ENCODE peak calls at places on chromosomes 3 and 15, in seven cellular contexts. Y is GM04503, J is Caki2, L is NCI-H2227 treated with DMSO at 0.1 percent for 48 hours, D is midbrain, T is HCT116, W is non-pigmented ciliary epithelial cell. V is an unnamed sample.

GRCh38 chr15:50798684-50799083 is 33.2 kb upstream of the SPPL2A start:
- DNase-seq in Y (no peak), T (no peak), L (no peak), D (no peak), W (no peak), J (no peak), V (no peak)

GRCh38 chr15:36880226-36880912 is 220.0 kb downstream of the MEIS2 start:
- DNase-seq in L (no peak), W (no peak), D (no peak), Y (no peak), J (no peak), T (no peak), V (no peak)

GRCh38 chr3:49260711-49261357 is 16.2 kb downstream of the C3orf62 start:
- DNase-seq in Y (no peak), W (no peak), L (no peak), D (no peak), T (peak), J (no peak), V (no peak)

GRCh38 chr3:161171639-161172552 is 49.2 kb upstream of the NMD3 start:
- DNase-seq in L (no peak), T (peak), D (no peak), J (no peak), Y (no peak), W (no peak), V (no peak)

GRCh38 chr3:79002465-79003372 is 765.1 kb downstream of the ROBO1 start:
- DNase-seq in L (no peak), T (no peak), J (no peak), W (no peak), D (no peak), Y (no peak), V (no peak)

GRCh38 chr3:172750069-172750367 is 508 bp upstream of the ECT2 start:
- DNase-seq in W (no peak), D (no peak), T (no peak), J (no peak), L (peak), Y (no peak), V (no peak)

GRCh38 chr15:81312790-81313543 is 11.0 kb downstream of the STARD5 start:
- DNase-seq in L (no peak), D (no peak), J (peak), Y (peak), W (peak), T (peak), V (no peak)

GRCh38 chr3:165895919-165896318 is 58.7 kb upstream of the BCHE start:
- DNase-seq in Y (no peak), D (no peak), W (no peak), L (no peak), T (peak), J (no peak), V (no peak)

GRCh38 chr3:160885791-160886286 is 129.8 kb downstream of the PPM1L start:
- DNase-seq in J (no peak), Y (no peak), W (peak), L (no peak), T (no peak), D (peak), V (peak)

GRCh38 chr15:74010929-74011540 is 16.5 kb downstream of the PML start:
- DNase-seq in J (no peak), Y (no peak), L (no peak), T (no peak), D (no peak), W (no peak), V (no peak)

GRCh38 chr3:9703736-9704342 is at the start of gene CPNE9:
- DNase-seq in L (no peak), T (no peak), Y (no peak), J (no peak), D (no peak), W (no peak), V (no peak)

GRCh38 chr3:151008699-151009098 is 36.2 kb upstream of the CLRN1 start:
- DNase-seq in Y (no peak), D (peak), L (no peak), W (peak), T (peak), J (no peak), V (no peak)

GRCh38 chr15:68643216-68643830 is 64.5 kb downstream of the CORO2B start:
- DNase-seq in T (no peak), Y (no peak), W (no peak), L (no peak), J (no peak), D (no peak), V (no peak)

GRCh38 chr15:57133127-57133968 is 214.9 kb downstream of the TCF12 start:
- DNase-seq in Y (no peak), T (no peak), L (peak), J (no peak), D (peak), W (peak), V (peak)

GRCh38 chr3:56123487-56123886 is 344.8 kb downstream of the ERC2 start:
- DNase-seq in T (no peak), W (no peak), Y (no peak), L (no peak), J (no peak), D (no peak), V (no peak)

GRCh38 chr15:69017978-69018377 is 3.5 kb downstream of the NOX5 start:
- DNase-seq in T (no peak), J (no peak), L (no peak), W (no peak), D (no peak), Y (no peak), V (no peak)

GRCh38 chr15:65184305-65184943 is 718 bp downstream of the CLPX start:
- DNase-seq in D (peak), W (no peak), L (no peak), T (no peak), J (peak), Y (no peak), V (peak)

GRCh38 chr3:181710581-181711255 is 1.0 kb upstream of the SOX2 start:
- DNase-seq in Y (no peak), L (no peak), T (no peak), D (no peak), W (no peak), J (no peak), V (no peak)

GRCh38 chr3:115134648-115135347 is 12.3 kb downstream of the ZBTB20 start:
- DNase-seq in Y (no peak), T (no peak), L (no peak), W (no peak), J (no peak), D (no peak), V (no peak)

GRCh38 chr3:29914861-29915524 is 634.1 kb downstream of the RBMS3 start:
- DNase-seq in L (no peak), J (no peak), Y (peak), W (no peak), T (peak), D (no peak), V (no peak)

GRCh38 chr3:103136621-103137020 is 701.8 kb downstream of the ZPLD1 start:
- DNase-seq in T (no peak), Y (no peak), D (no peak), W (no peak), J (no peak), L (no peak), V (no peak)

GRCh38 chr3:166663194-166663593 is 716.9 kb downstream of the ZBBX start:
- DNase-seq in T (peak), D (no peak), L (no peak), W (no peak), J (peak), Y (no peak), V (no peak)

GRCh38 chr3:64685331-64685799 is 2.4 kb downstream of the ADAMTS9 start:
- DNase-seq in L (no peak), J (no peak), W (no peak), D (peak), T (no peak), Y (no peak), V (peak)

GRCh38 chr15:36080759-36081158 is 498.7 kb upstream of the CDIN1 start:
- DNase-seq in T (no peak), L (no peak), J (no peak), W (no peak), Y (no peak), D (no peak), V (no peak)

GRCh38 chr15:70036585-70037343 is 61.0 kb downstream of the TLE3 start:
- DNase-seq in Y (no peak), L (no peak), T (no peak), W (no peak), D (no peak), J (no peak), V (no peak)

GRCh38 chr15:53272116-53272515 is 482.0 kb upstream of the ONECUT1 start:
- DNase-seq in T (no peak), J (no peak), Y (no peak), L (no peak), D (no peak), W (no peak), V (no peak)

GRCh38 chr3:54874816-54875556 is 52.9 kb downstream of the LRTM1 start:
- DNase-seq in W (no peak), D (no peak), J (no peak), Y (no peak), L (no peak), T (no peak), V (no peak)

GRCh38 chr15:99704444-99704838 is 28.8 kb downstream of the LYSMD4 start:
- DNase-seq in Y (peak), D (peak), W (peak), T (peak), L (peak), J (peak), V (no peak)

GRCh38 chr15:49238342-49238741 is 68.3 kb downstream of the GALK2 start:
- DNase-seq in J (no peak), L (no peak), Y (peak), W (no peak), T (no peak), D (no peak), V (no peak)

GRCh38 chr15:97482521-97482920 is 478.0 kb upstream of the ARRDC4 start:
- DNase-seq in J (no peak), W (no peak), Y (no peak), L (no peak), T (no peak), D (no peak), V (no peak)

GRCh38 chr3:69737396-69737795 is 1.9 kb upstream of the MITF start:
- DNase-seq in W (no peak), L (no peak), D (no peak), Y (no peak), T (no peak), J (no peak), V (no peak)

V was measured in substantia nigra.